ENCODE peak calls at places on chromosomes 6 and 20, in four cellular contexts. S is A549, R is astrocyte, Q is heart right ventricle. Y is an unnamed sample.

GRCh38 chr6:137816133-137816579 is 50.9 kb upstream of the TNFAIP3 start:
- DNase-seq in S (no peak), R (no peak), Q (no peak), Y (no peak)

GRCh38 chr6:53591873-53592272 is 47.0 kb upstream of the GCLC start:
- DNase-seq in S (no peak), R (peak; percentile 20), Q (no peak), Y (no peak)

GRCh38 chr6:158548418-158549161 is 11.3 kb upstream of the TMEM181 start:
- DNase-seq in S (no peak), R (peak; percentile 31), Q (no peak), Y (no peak)

GRCh38 chr6:163730496-163731210 is 316.1 kb downstream of the QKI start:
- DNase-seq in S (no peak), R (no peak), Q (no peak), Y (no peak)

GRCh38 chr20:58703765-58704331 is 11.2 kb downstream of the NPEPL1 start:
- DNase-seq in S (no peak), R (no peak), Q (no peak), Y (no peak)

GRCh38 chr20:10531848-10532247 is 96.7 kb downstream of the SLX4IP start:
- DNase-seq in S (no peak), R (peak; percentile 71), Q (no peak), Y (no peak)

GRCh38 chr20:60352580-60352979 is 394.4 kb downstream of the CDH26 start:
- DNase-seq in S (no peak), R (no peak), Q (no peak), Y (no peak)

GRCh38 chr20:46128310-46129151 is 10.4 kb downstream of the CD40 start:
- DNase-seq in S (peak; percentile 53), R (no peak), Q (peak; percentile 35), Y (no peak)

GRCh38 chr20:39857188-39857587 is 831.8 kb downstream of the MAFB start:
- DNase-seq in S (no peak), R (no peak), Q (no peak), Y (no peak)

GRCh38 chr20:63017076-63017825 is 10.5 kb upstream of the BHLHE23 start:
- DNase-seq in S (no peak), R (no peak), Q (peak; percentile 1), Y (peak; percentile 37)

GRCh38 chr6:29722773-29723665 is at the start of gene HLA-F:
- DNase-seq in S (peak; percentile 76), R (peak; percentile 31), Q (peak; percentile 79), Y (peak; percentile 92)

GRCh38 chr6:6772751-6773150 is 184.2 kb downstream of the LY86 start:
- DNase-seq in S (no peak), R (no peak), Q (no peak), Y (no peak)

GRCh38 chr6:12439296-12439695 is 149.1 kb downstream of the EDN1 start:
- DNase-seq in S (no peak), R (no peak), Q (no peak), Y (no peak)

GRCh38 chr6:62775427-62776022 is 435.7 kb upstream of the FKBP1C start:
- DNase-seq in S (peak; percentile 2), R (no peak), Q (no peak), Y (no peak)

GRCh38 chr6:36829919-36830544 is 9.2 kb downstream of the CPNE5 start:
- DNase-seq in S (no peak), R (peak; percentile 51), Q (peak; percentile 69), Y (peak; percentile 84)

GRCh38 chr20:36017034-36017951 is 48.9 kb downstream of the CNBD2 start:
- DNase-seq in S (peak; percentile 65), R (peak; percentile 63), Q (no peak), Y (no peak)

GRCh38 chr6:135972120-135972519 is 120.6 kb downstream of the PDE7B start:
- DNase-seq in S (no peak), R (peak; percentile 23), Q (no peak), Y (no peak)

GRCh38 chr6:167454003-167454402 is 129.1 kb downstream of the TTLL2 start:
- DNase-seq in S (no peak), R (no peak), Q (no peak), Y (no peak)

GRCh38 chr20:19886666-19887288 is 128.7 kb downstream of the RIN2 start:
- DNase-seq in S (peak; percentile 67), R (no peak), Q (no peak), Y (no peak)

GRCh38 chr20:19887566-19888268 is 129.4 kb upstream of the NAA20 start:
- DNase-seq in S (no peak), R (peak; percentile 62), Q (no peak), Y (no peak)

GRCh38 chr20:19888269-19888669 is 128.9 kb upstream of the NAA20 start:
- DNase-seq in S (no peak), R (no peak), Q (no peak), Y (no peak)

GRCh38 chr20:19885576-19885956 is 127.5 kb downstream of the RIN2 start:
- DNase-seq in S (no peak), R (no peak), Q (no peak), Y (no peak)

DNA sequence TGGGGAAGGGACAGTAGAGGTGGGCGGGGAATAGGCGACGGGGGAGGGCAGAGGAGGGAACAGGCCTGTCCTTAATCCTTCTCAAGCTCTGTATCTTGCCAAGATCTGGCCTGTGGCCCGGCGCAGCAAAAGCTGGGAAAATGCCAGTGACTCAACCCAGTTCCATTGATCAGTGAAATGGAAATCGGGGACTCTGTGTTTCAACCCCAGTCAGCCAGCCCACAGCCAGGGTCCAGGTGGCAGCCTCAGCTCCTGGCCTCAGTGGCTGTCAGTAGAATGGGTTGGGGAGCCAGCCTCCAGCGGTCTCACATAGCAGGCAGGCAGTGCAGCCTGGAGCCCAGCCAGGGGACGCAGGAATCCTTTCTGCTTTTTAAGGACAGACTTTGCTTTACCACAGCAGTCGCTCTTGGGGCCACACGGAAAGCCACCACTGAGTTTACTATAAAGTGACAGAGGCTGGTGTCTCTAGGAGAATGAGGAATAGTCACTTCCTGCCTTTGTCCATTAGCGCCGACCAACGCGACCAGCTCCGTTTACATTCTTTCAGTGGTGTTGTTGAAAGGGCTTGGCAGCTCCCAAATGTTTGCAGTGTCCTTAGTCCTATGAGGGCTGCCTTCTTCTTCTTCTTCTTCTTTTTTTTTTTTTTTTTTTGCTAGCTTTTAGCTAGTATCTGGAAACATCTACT is 128.1 kb downstream of the RIN2 start:
- DNase-seq in S (peak; percentile 62), R (peak; percentile 47), Q (peak; percentile 57), Y (peak; percentile 83)
- H3K4me1 ChIP-seq in S (peaks cover 88% of the 10 kb centered on the region), R (peaks cover 41% of the 10 kb centered on the region), Q (peaks cover 69% of the 10 kb centered on the region), Y (no peaks in the 10 kb centered on the region)

DNA sequence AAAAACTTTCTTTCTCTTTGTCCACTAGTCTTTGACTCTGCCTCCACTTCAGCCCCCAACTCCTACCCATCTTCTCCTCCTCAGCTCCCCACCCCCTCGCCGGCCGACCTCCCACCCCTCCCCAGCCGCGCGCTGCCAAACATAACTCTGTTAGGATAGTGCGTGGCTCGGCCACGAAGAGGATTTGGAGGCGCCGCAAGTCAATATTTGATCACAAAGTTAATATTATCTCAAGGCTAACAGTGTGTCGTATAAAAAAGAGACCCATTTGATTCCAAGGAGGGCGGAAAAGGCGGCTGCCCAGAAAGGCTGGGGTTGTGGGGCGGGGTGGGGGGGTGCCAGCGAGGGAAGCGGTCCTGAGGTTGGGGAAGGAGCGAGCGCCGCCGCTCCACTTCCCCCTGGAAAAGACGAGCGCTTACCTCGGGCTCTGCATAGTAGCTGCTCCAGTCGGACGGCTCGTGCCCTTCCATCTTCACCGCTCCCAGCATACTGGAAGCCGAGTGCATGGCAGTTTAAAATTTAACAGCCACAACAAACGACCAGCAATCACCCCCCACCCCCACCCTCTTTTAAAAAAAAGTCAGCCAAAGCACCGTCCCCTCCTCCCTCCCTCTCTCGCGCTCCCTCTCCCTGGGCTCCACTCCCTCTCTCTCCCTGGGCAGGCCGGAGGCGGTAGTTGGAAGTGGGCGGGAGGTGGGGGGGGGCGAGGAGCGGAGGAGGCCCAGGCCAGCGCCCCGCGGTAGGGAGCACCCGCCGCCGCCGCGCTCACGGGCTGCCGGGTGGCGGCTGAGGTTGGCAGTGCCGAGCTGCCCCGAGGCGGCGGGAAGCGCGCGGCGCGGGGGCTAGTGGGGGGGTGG is at the start of gene FOXA2:
- DNase-seq in S (peak; percentile 75), R (no peak), Q (no peak), Y (no peak)
- H3K4me3 ChIP-seq in S (peak within 1 kb of the TSS; percentile 79), R (no peak within 1 kb of the TSS), Q (no peak within 1 kb of the TSS), Y (no peak within 1 kb of the TSS)

GRCh38 chr6:51494342-51494741 is 593.1 kb downstream of the PKHD1 start:
- DNase-seq in S (no peak), R (no peak), Q (no peak), Y (no peak)

GRCh38 chr6:51495806-51496380 is 591.5 kb downstream of the PKHD1 start:
- DNase-seq in S (no peak), R (no peak), Q (no peak), Y (no peak)

GRCh38 chr6:51490101-51490500 is 597.3 kb downstream of the PKHD1 start:
- DNase-seq in S (no peak), R (no peak), Q (no peak), Y (no peak)

GRCh38 chr6:51495016-51495805 is 592.2 kb downstream of the PKHD1 start:
- DNase-seq in S (no peak), R (no peak), Q (no peak), Y (no peak)
- H3K27ac ChIP-seq in S (no peak overlapping the region), R (no peak overlapping the region), Q (no peak overlapping the region), Y (no peak overlapping the region)

GRCh38 chr6:104956663-104957294 is at the start of gene LIN28B:
- DNase-seq in S (no peak), R (no peak), Q (no peak), Y (no peak)
- H3K4me1 ChIP-seq in S (peaks cover 18% of the 10 kb centered on the region), R (no peaks in the 10 kb centered on the region), Q (peaks cover 9% of the 10 kb centered on the region), Y (no peaks in the 10 kb centered on the region)

GRCh38 chr20:32971703-32972161 is 32.5 kb downstream of the SUN5 start:
- DNase-seq in S (no peak), R (no peak), Q (no peak), Y (peak; percentile 30)

GRCh38 chr20:32970115-32970972 is 33.9 kb downstream of the SUN5 start:
- DNase-seq in S (no peak), R (no peak), Q (no peak), Y (no peak)

GRCh38 chr20:32970973-32971300 is 33.3 kb downstream of the SUN5 start:
- DNase-seq in S (no peak), R (no peak), Q (no peak), Y (no peak)

GRCh38 chr20:32973077-32973717 is 31.0 kb downstream of the SUN5 start:
- DNase-seq in S (no peak), R (no peak), Q (no peak), Y (no peak)

GRCh38 chr20:32972181-32973076 is 31.8 kb downstream of the SUN5 start:
- DNase-seq in S (no peak), R (no peak), Q (no peak), Y (peak; percentile 61)
- H3K4me3 ChIP-seq in S (no peak overlapping the region), R (no peak overlapping the region), Q (no peak overlapping the region), Y (no peak overlapping the region)

Y was measured in aorta.